ENCODE peak calls at places on chromosomes 12 and 14, in four cellular contexts. One of them, this sample, is unnamed.

GRCh38 chr12:26520869-26521268 is 312.1 kb downstream of the ITPR2 start:
- DNase-seq in sigmoid colon: no peak
- DNase-seq in HepG2: no peak
- DNase-seq in GM23338: no peak
- DNase-seq in this sample: no peak

GRCh38 chr12:24918596-24918995 is 30.3 kb downstream of the BCAT1 start:
- DNase-seq in HepG2: no peak
- DNase-seq in sigmoid colon: no peak
- DNase-seq in GM23338: no peak
- DNase-seq in this sample: no peak

GRCh38 chr12:67634167-67634793 is 14.3 kb upstream of the DYRK2 start:
- DNase-seq in HepG2: no peak
- DNase-seq in GM23338: peak
- DNase-seq in sigmoid colon: no peak
- DNase-seq in this sample: no peak

GRCh38 chr12:14840616-14841015 is 2.7 kb downstream of the ART4 start:
- DNase-seq in GM23338: no peak
- DNase-seq in sigmoid colon: no peak
- DNase-seq in HepG2: peak
- DNase-seq in this sample: no peak

GRCh38 chr12:68400231-68400829 is 68.2 kb upstream of the MDM1 start:
- DNase-seq in sigmoid colon: no peak
- DNase-seq in GM23338: no peak
- DNase-seq in HepG2: no peak
- DNase-seq in this sample: no peak

GRCh38 chr12:12684375-12685106 is 11.4 kb downstream of the GPR19 start:
- DNase-seq in sigmoid colon: no peak
- DNase-seq in GM23338: peak
- DNase-seq in HepG2: peak
- DNase-seq in this sample: no peak

GRCh38 chr14:93375673-93376156 is 28.7 kb downstream of the COX8C start:
- DNase-seq in GM23338: no peak
- DNase-seq in HepG2: no peak
- DNase-seq in sigmoid colon: no peak
- DNase-seq in this sample: peak

GRCh38 chr12:13176257-13176656 is 20.3 kb upstream of the EMP1 start:
- DNase-seq in HepG2: no peak
- DNase-seq in GM23338: no peak
- DNase-seq in sigmoid colon: no peak
- DNase-seq in this sample: no peak

DNA sequence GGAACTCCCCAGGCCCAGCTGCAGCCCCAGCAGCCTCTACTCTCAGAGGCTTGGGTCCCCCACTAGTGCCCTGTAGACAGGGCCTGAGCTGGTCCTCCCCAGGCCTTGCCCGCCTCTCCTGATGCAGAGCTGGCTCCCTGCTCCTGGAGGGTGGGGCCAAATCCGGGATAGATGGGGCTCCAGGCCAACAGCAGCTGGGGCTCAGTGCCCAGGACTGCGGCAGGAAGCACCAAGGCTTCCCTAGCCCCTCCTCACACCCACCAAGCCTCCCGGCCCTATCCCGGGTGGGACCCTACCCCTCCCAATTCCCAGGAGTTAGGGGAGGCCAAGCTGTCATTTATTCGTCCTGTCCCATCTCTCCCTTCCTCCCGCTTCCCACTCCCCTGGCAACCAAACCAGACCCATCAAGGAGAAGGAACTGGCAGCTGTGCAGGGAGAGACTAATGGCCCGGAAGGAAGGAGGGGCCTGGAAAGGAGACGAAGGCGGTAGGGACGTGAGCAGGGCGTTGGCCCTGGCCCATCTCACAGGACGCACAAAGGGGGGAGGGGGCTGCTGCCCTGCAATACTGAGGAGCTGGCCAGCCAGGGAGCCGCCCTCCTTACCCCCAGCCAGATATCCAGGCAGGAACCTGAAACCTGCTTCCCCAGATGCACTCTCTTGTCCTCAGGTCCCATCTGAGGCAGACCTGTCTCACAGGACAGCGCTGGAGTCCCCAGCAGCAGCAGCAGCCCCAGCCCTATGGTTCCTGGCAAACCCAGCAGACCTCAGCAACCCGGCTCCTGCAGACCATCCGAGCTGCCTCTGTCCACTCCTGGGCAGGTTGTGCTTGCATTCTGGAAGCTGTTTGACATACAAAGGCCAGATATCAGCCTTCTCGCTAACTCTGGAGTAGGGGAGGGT is 1.6 kb upstream of the PRPH start:
- DNase-seq in HepG2: no peak
- DNase-seq in sigmoid colon: peak
- DNase-seq in GM23338: peak
- DNase-seq in this sample: peak
- H3K4me3 ChIP-seq in HepG2: no peak
- H3K4me3 ChIP-seq in sigmoid colon: no peak
- H3K4me3 ChIP-seq in GM23338: peak
- H3K4me3 ChIP-seq in this sample: peak

GRCh38 chr12:62859203-62859799 is 75.6 kb downstream of the PPM1H start:
- DNase-seq in HepG2: no peak
- DNase-seq in sigmoid colon: no peak
- DNase-seq in GM23338: no peak
- DNase-seq in this sample: no peak

GRCh38 chr12:62862259-62862881 is 72.6 kb downstream of the PPM1H start:
- DNase-seq in sigmoid colon: no peak
- DNase-seq in HepG2: no peak
- DNase-seq in GM23338: no peak
- DNase-seq in this sample: no peak

GRCh38 chr12:62861586-62861985 is 73.4 kb downstream of the PPM1H start:
- DNase-seq in GM23338: no peak
- DNase-seq in HepG2: no peak
- DNase-seq in sigmoid colon: no peak
- DNase-seq in this sample: no peak

GRCh38 chr12:62861157-62861535 is 73.8 kb downstream of the PPM1H start:
- DNase-seq in HepG2: no peak
- DNase-seq in GM23338: no peak
- DNase-seq in sigmoid colon: no peak
- DNase-seq in this sample: no peak

GRCh38 chr12:62860501-62861156 is 74.3 kb downstream of the PPM1H start:
- DNase-seq in GM23338: no peak
- DNase-seq in HepG2: no peak
- DNase-seq in sigmoid colon: no peak
- DNase-seq in this sample: no peak
- H3K27ac ChIP-seq in GM23338: no peak
- H3K27ac ChIP-seq in HepG2: no peak
- H3K27ac ChIP-seq in sigmoid colon: no peak
- H3K27ac ChIP-seq in this sample: no peak

DNA sequence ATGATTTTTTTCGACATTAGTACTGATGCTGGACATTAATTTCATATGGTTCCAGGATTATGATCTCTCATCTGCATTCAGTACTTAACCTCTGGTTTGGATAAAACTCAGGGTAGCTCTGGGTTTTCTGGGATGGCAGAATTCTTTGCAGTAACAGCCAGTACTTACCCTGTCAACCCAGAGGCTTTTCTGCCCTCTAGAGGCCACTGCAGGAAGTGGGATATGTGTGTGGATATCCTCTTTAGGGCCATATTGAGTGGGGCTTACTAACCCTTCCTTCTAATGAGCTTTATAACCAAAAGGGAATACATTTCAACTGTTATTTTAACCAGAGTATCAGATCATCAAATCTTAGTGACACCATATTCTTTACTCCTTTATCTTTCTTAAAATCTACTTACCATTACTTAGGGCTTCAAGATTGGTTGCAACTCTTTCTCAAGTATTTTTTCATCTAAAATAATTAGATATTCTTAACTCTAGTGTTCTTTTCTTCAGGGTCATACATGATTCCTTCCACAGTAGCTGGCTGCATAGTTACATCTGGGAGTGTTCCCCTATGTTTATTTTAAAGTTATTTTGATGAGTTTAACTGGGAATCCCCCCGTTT is 488.0 kb upstream of the STXBP6 start:
- DNase-seq in HepG2: peak
- DNase-seq in sigmoid colon: no peak
- DNase-seq in GM23338: peak
- DNase-seq in this sample: no peak
- TF ChIP-seq POLR2AphosphoS5 in HepG2: no peak
- TF ChIP-seq POLR2AphosphoS5 in sigmoid colon: no peak
- TF ChIP-seq POLR2AphosphoS5 in GM23338: no peak
- TF ChIP-seq POLR2AphosphoS5 in this sample: no peak

DNA sequence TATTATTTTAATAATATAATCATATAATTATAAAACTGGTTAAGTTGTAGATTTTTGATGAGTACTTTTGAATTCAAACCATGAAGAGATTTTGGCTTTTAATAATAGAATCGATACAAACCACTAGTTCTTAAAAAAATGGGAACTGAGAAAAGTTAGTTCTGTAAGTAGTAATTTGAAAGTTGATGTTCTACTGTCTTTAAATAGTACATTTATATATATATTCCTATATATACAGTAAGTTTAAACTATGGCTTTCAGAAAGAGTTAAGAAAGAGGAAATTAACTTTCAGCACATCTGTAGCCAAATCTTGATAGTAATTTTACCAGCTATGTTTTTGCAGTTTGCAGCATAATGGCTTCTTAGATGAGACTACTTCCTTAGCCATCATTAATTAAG is 7.8 kb downstream of the LRRK2 start:
- DNase-seq in HepG2: no peak
- DNase-seq in sigmoid colon: no peak
- DNase-seq in GM23338: no peak
- DNase-seq in this sample: no peak
- H3K4me3 ChIP-seq in HepG2: no peak
- H3K4me3 ChIP-seq in sigmoid colon: no peak
- H3K4me3 ChIP-seq in GM23338: no peak
- H3K4me3 ChIP-seq in this sample: no peak

DNA sequence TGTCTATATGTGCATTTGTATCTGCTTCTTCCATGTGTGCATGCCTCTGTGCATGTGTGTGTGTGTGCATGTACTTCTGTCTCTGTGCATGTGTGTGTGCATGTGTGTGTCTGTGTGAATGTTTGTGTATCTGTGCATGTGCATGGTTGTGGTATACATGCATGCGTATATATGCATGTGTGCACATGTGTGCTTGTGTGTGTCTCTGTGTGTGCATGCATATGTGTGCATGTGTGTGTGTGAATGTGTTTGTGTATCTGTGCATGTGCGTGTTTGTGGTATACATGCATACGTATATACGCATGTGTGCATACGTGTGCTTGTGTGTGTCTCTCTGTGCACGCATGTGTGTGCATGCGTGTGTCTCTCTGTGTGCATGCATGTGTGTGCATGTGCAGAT is 363.2 kb upstream of the SFSWAP start:
- DNase-seq in GM23338: no peak
- DNase-seq in sigmoid colon: no peak
- DNase-seq in HepG2: no peak
- DNase-seq in this sample: no peak
- H3K27ac ChIP-seq in GM23338: no peak
- H3K27ac ChIP-seq in sigmoid colon: no peak
- H3K27ac ChIP-seq in HepG2: no peak
- H3K27ac ChIP-seq in this sample: no peak

GRCh38 chr12:106189341-106189740 is 50.6 kb upstream of the NUAK1 start:
- DNase-seq in HepG2: no peak
- DNase-seq in sigmoid colon: no peak
- DNase-seq in GM23338: peak
- DNase-seq in this sample: no peak
- TF ChIP-seq POLR2AphosphoS5 in HepG2: no peak
- TF ChIP-seq POLR2AphosphoS5 in sigmoid colon: no peak
- TF ChIP-seq POLR2AphosphoS5 in GM23338: no peak
- TF ChIP-seq POLR2AphosphoS5 in this sample: no peak

GRCh38 chr12:123431951-123432886 is 4.3 kb downstream of the RILPL2 start:
- DNase-seq in HepG2: no peak
- DNase-seq in GM23338: no peak
- DNase-seq in sigmoid colon: no peak
- DNase-seq in this sample: no peak
- H3K4me3 ChIP-seq in HepG2: no peak
- H3K4me3 ChIP-seq in GM23338: no peak
- H3K4me3 ChIP-seq in sigmoid colon: no peak
- H3K4me3 ChIP-seq in this sample: peak

DNA sequence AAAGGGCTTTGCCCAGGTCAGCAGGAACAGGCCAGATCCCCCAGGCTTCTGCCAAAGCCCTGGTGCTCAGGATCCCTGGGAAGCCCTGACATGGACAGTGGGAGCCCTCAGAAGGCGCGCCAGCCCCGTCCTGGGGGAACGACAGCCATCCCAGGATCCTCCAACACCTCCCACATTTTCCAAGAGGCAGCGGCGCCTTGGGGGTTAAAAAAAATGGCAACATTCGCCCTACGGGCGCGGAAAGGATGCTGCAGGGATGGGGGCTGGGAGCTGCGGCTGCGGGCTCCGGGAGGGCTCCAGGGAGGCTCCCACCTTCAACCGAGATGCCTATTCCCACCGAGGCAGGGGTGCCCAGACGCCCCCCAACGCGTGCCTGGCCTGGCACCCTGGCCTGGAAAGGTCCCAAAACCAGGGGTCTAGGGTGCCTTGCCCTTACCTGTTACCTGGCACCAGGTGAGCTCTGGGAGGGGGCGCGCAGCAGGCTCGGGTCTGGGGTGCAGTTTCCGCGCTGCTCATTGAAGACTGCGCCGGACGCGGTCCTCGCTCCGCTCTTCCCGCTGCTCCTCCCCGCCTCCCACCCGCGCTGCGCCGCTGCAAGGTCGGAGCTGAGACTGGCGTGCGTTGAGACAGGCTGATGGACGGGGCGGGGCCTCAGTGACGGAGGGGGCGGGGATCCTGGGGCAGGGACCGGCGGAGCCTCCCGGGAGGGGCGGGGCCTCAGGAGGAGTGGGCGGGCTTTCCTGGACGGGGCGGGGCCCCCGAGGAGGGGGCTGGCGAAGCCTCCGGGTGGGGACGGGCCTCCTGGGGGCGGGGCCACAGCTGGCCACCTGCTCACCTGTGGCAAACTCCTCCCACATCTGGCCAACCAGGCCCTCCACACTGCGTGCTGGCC is at the start of gene ABCB9:
- DNase-seq in HepG2: peak
- DNase-seq in sigmoid colon: peak
- DNase-seq in GM23338: peak
- DNase-seq in this sample: peak
- H3K27ac ChIP-seq in HepG2: no peak
- H3K27ac ChIP-seq in sigmoid colon: peak
- H3K27ac ChIP-seq in GM23338: no peak
- H3K27ac ChIP-seq in this sample: peak

GRCh38 chr12:29882771-29883315 is 99.1 kb upstream of the TMTC1 start:
- DNase-seq in GM23338: no peak
- DNase-seq in sigmoid colon: no peak
- DNase-seq in HepG2: no peak
- DNase-seq in this sample: no peak

GRCh38 chr12:29879606-29880308 is 96.0 kb upstream of the TMTC1 start:
- DNase-seq in sigmoid colon: no peak
- DNase-seq in HepG2: no peak
- DNase-seq in GM23338: peak
- DNase-seq in this sample: no peak

GRCh38 chr12:29883558-29883957 is 99.8 kb upstream of the TMTC1 start:
- DNase-seq in HepG2: no peak
- DNase-seq in sigmoid colon: no peak
- DNase-seq in GM23338: no peak
- DNase-seq in this sample: no peak

GRCh38 chr12:29880987-29881386 is 97.2 kb upstream of the TMTC1 start:
- DNase-seq in HepG2: no peak
- DNase-seq in sigmoid colon: no peak
- DNase-seq in GM23338: no peak
- DNase-seq in this sample: no peak
- TF ChIP-seq POLR2AphosphoS5 in HepG2: no peak
- TF ChIP-seq POLR2AphosphoS5 in sigmoid colon: no peak
- TF ChIP-seq POLR2AphosphoS5 in GM23338: no peak
- TF ChIP-seq POLR2AphosphoS5 in this sample: no peak